ENCODE peak calls at places on chromosomes 11 and 22, in four cellular contexts. S is HFFc6, G is foreskin fibroblast, X is hypothalamus. L is an unnamed sample.

GRCh38 chr11:68763181-68763721 is 11.9 kb upstream of the TESMIN start:
- DNase-seq in S (peak; percentile 17), G (no peak), X (no peak), L (no peak)

GRCh38 chr22:47207846-47208554 is 445.6 kb downstream of the TBC1D22A start:
- DNase-seq in S (no peak), G (no peak), X (no peak), L (peak; percentile 43)

GRCh38 chr22:25008666-25009065 is 56.1 kb downstream of the KIAA1671 start:
- DNase-seq in S (peak; percentile 2), G (no peak), X (no peak), L (no peak)

GRCh38 chr11:96447208-96447607 is 57.4 kb downstream of the JRKL start:
- DNase-seq in S (no peak), G (no peak), X (no peak), L (no peak)

GRCh38 chr11:39220069-39220468 is 2239.4 kb downstream of the LRRC4C start:
- DNase-seq in S (no peak), G (no peak), X (no peak), L (no peak)

GRCh38 chr11:60834742-60835141 is 7.2 kb upstream of the CCDC86 start:
- DNase-seq in S (no peak), G (no peak), X (no peak), L (no peak)

GRCh38 chr22:37778370-37779009 is 29.2 kb upstream of the GCAT start:
- DNase-seq in S (no peak), G (no peak), X (no peak), L (no peak)

GRCh38 chr22:21759631-21760030 is 24.0 kb upstream of the YPEL1 start:
- DNase-seq in S (no peak), G (no peak), X (no peak), L (no peak)

GRCh38 chr11:133157180-133157579 is 375.1 kb downstream of the OPCML start:
- DNase-seq in S (no peak), G (no peak), X (no peak), L (no peak)

GRCh38 chr11:111400595-111400994 is 21.5 kb upstream of the POU2AF1 start:
- DNase-seq in S (no peak), G (no peak), X (no peak), L (no peak)

GRCh38 chr22:42855726-42856125 is 1.3 kb downstream of the ARFGAP3 start:
- DNase-seq in S (no peak), G (no peak), X (no peak), L (peak; percentile 65)

GRCh38 chr22:49303781-49304461 is 523.8 kb downstream of the BRD1 start:
- DNase-seq in S (no peak), G (no peak), X (no peak), L (peak; percentile 40)

GRCh38 chr22:30743257-30744020 is 48.8 kb downstream of the OSBP2 start:
- DNase-seq in S (no peak), G (no peak), X (no peak), L (no peak)

L was measured in coronary artery.